ENCODE peak calls at places on chromosomes 1 and 21, in six cellular contexts. U is HTR-8/SVneo; I is Calu3; X is hepatocyte; T is naive thymus-derived CD8-positive, alpha-beta T cell; R is B cell. Z is an unnamed sample.

GRCh38 chr1:173190101-173190895 is 16.8 kb downstream of the TNFSF4 start:
- DNase-seq in U (peak; percentile 56), I (peak; percentile 87), X (peak; percentile 80), T (no peak), R (no peak), Z (no peak)

GRCh38 chr1:206445861-206446495 is 24.3 kb upstream of the IKBKE start:
- DNase-seq in U (no peak), I (no peak), X (no peak), T (no peak), R (no peak), Z (no peak)

GRCh38 chr21:35635261-35635660 is 425.1 kb downstream of the SETD4 start:
- DNase-seq in U (peak; percentile 35), I (no peak), X (no peak), T (no peak), R (no peak), Z (no peak)

GRCh38 chr1:163794551-163794950 is 472.8 kb downstream of the NUF2 start:
- DNase-seq in U (no peak), I (no peak), X (no peak), T (no peak), R (no peak), Z (no peak)

GRCh38 chr1:230124187-230125128 is 57.4 kb downstream of the GALNT2 start:
- DNase-seq in U (no peak), I (no peak), X (no peak), T (no peak), R (no peak), Z (no peak)

GRCh38 chr1:66999640-67000400 is 54.1 kb downstream of the SLC35D1 start:
- DNase-seq in U (no peak), I (no peak), X (no peak), T (no peak), R (no peak), Z (no peak)

GRCh38 chr1:226654508-226655124 is 84.5 kb downstream of the ITPKB start:
- DNase-seq in U (no peak), I (no peak), X (no peak), T (no peak), R (no peak), Z (no peak)

GRCh38 chr1:186502087-186502486 is 41.2 kb upstream of the PDC start:
- DNase-seq in U (no peak), I (no peak), X (no peak), T (no peak), R (no peak), Z (no peak)

GRCh38 chr1:51569284-51570062 is 47.4 kb upstream of the OSBPL9 start:
- DNase-seq in U (peak; percentile 35), I (peak; percentile 78), X (peak; percentile 81), T (no peak), R (peak; percentile 23), Z (peak; percentile 5)

GRCh38 chr21:29725025-29725736 is 214.6 kb downstream of the GRIK1 start:
- DNase-seq in U (no peak), I (no peak), X (peak; percentile 31), T (no peak), R (no peak), Z (no peak)

GRCh38 chr1:97929874-97930465 is 9.1 kb upstream of the DPYD start:
- DNase-seq in U (no peak), I (no peak), X (no peak), T (no peak), R (no peak), Z (no peak)

GRCh38 chr1:58813361-58813760 is 29.5 kb upstream of the JUN start:
- DNase-seq in U (no peak), I (no peak), X (no peak), T (no peak), R (no peak), Z (no peak)

GRCh38 chr1:206508956-206509355 is 1.6 kb downstream of the RASSF5 start:
- DNase-seq in U (no peak), I (no peak), X (peak; percentile 40), T (no peak), R (no peak), Z (no peak)

GRCh38 chr21:42594616-42595280 is 58.7 kb upstream of the PDE9A start:
- DNase-seq in U (no peak), I (no peak), X (no peak), T (no peak), R (no peak), Z (no peak)

GRCh38 chr1:159161001-159161718 is 10.3 kb upstream of the CADM3 start:
- DNase-seq in U (no peak), I (peak; percentile 86), X (peak; percentile 89), T (peak; percentile 41), R (peak; percentile 62), Z (peak; percentile 58)

GRCh38 chr1:47192458-47193384 is 2.9 kb upstream of the PDZK1IP1 start:
- DNase-seq in U (peak; percentile 63), I (peak; percentile 82), X (peak; percentile 87), T (peak; percentile 34), R (peak; percentile 71), Z (peak; percentile 61)

GRCh38 chr1:42365118-42365517 is 15.5 kb upstream of the RIMKLA start:
- DNase-seq in U (no peak), I (no peak), X (no peak), T (no peak), R (no peak), Z (no peak)

GRCh38 chr21:33458861-33459260 is 20.9 kb downstream of the TMEM50B start:
- DNase-seq in U (no peak), I (no peak), X (no peak), T (no peak), R (no peak), Z (no peak)

GRCh38 chr1:151998611-151999362 is 5.1 kb upstream of the S100A10 start:
- DNase-seq in U (no peak), I (peak; percentile 68), X (peak; percentile 62), T (no peak), R (no peak), Z (no peak)

GRCh38 chr1:245997471-245998258 is 509.4 kb downstream of the SMYD3 start:
- DNase-seq in U (no peak), I (peak; percentile 32), X (no peak), T (no peak), R (no peak), Z (no peak)

GRCh38 chr1:15678578-15678977 is 5.5 kb upstream of the PLEKHM2 start:
- DNase-seq in U (no peak), I (peak; percentile 14), X (peak; percentile 44), T (no peak), R (no peak), Z (no peak)

GRCh38 chr1:226645279-226645976 is 93.7 kb downstream of the ITPKB start:
- DNase-seq in U (no peak), I (no peak), X (no peak), T (no peak), R (no peak), Z (no peak)

GRCh38 chr1:23585321-23586022 is 26.2 kb upstream of the ID3 start:
- DNase-seq in U (peak; percentile 84), I (no peak), X (peak; percentile 62), T (no peak), R (no peak), Z (no peak)